ENCODE peak calls at places on chromosomes 13 and 19, in six cellular contexts. U is activated T-helper 1 cell treated with anti-CD3 and anti-CD28 coated beads, Interleukin-2, amount 50 U/mL, for 16 hours; I is astrocyte of the spinal cord; F is endodermal cell; H is uterus; P is amniotic stem cell. O is an unnamed sample.
A peak's percentile ranks its signal among the peaks of the same experiment; 100 is the strongest.

GRCh38 chr19:41939861-41940442 is 11.7 kb upstream of the ERFL start:
- DNase-seq in U (no peak), I (no peak), F (peak; percentile 81), H (no peak), P (no peak), O (no peak)

GRCh38 chr19:1307320-1307719 is 21.6 kb downstream of the EFNA2 start:
- DNase-seq in U (no peak), I (no peak), F (no peak), H (no peak), P (no peak), O (no peak)

GRCh38 chr13:110716235-110716505 is 2.7 kb downstream of the ING1 start:
- DNase-seq in U (no peak), I (peak; percentile 22), F (no peak), H (no peak), P (no peak), O (peak; percentile 74)

GRCh38 chr19:2274937-2275535 is 6.9 kb downstream of the PEAK3 start:
- DNase-seq in U (no peak), I (peak; percentile 53), F (peak; percentile 91), H (peak; percentile 67), P (no peak), O (peak; percentile 77)

GRCh38 chr19:5953680-5954213 is 24.2 kb downstream of the RANBP3 start:
- DNase-seq in U (no peak), I (peak; percentile 43), F (no peak), H (no peak), P (no peak), O (no peak)

GRCh38 chr13:60143775-60144174 is 20.0 kb downstream of the DIAPH3 start:
- DNase-seq in U (no peak), I (no peak), F (no peak), H (no peak), P (no peak), O (no peak)

GRCh38 chr19:21328402-21328801 is 808 bp downstream of the ZNF708 start:
- DNase-seq in U (no peak), I (no peak), F (peak; percentile 56), H (no peak), P (no peak), O (no peak)

GRCh38 chr19:47352095-47352494 is 3.0 kb downstream of the DHX34 start:
- DNase-seq in U (no peak), I (no peak), F (no peak), H (no peak), P (no peak), O (no peak)

GRCh38 chr19:34504809-34505291 is 23.3 kb downstream of the WTIP start:
- DNase-seq in U (no peak), I (no peak), F (no peak), H (no peak), P (no peak), O (no peak)

GRCh38 chr19:30338878-30339623 is 33.1 kb upstream of the ZNF536 start:
- DNase-seq in U (no peak), I (no peak), F (peak; percentile 25), H (no peak), P (no peak), O (no peak)

GRCh38 chr13:73754727-73755292 is 379.4 kb downstream of the KLF12 start:
- DNase-seq in U (no peak), I (peak; percentile 75), F (no peak), H (no peak), P (peak; percentile 13), O (no peak)

GRCh38 chr13:99322297-99323103 is 15.3 kb upstream of the GPR183 start:
- DNase-seq in U (no peak), I (peak; percentile 90), F (no peak), H (no peak), P (peak; percentile 49), O (no peak)

GRCh38 chr19:43622956-43623355 is 3.5 kb upstream of the ZNF428 start:
- DNase-seq in U (no peak), I (no peak), F (no peak), H (no peak), P (no peak), O (no peak)

GRCh38 chr19:3285647-3286176 is 61.3 kb downstream of the CELF5 start:
- DNase-seq in U (no peak), I (no peak), F (no peak), H (no peak), P (no peak), O (no peak)

GRCh38 chr19:50607874-50608785 is 31.6 kb downstream of the SYT3 start:
- DNase-seq in U (no peak), I (peak; percentile 24), F (peak; percentile 99), H (peak; percentile 39), P (no peak), O (peak; percentile 69)

GRCh38 chr13:101026736-101027398 is 352.3 kb upstream of the TMTC4 start:
- DNase-seq in U (no peak), I (no peak), F (no peak), H (no peak), P (no peak), O (no peak)

GRCh38 chr13:45331981-45332830 is 8.8 kb downstream of the TPT1 start:
- DNase-seq in U (no peak), I (peak; percentile 88), F (no peak), H (no peak), P (no peak), O (peak; percentile 77)

GRCh38 chr19:55173717-55174409 is 6.2 kb downstream of the SYT5 start:
- DNase-seq in U (no peak), I (peak; percentile 57), F (peak; percentile 97), H (peak; percentile 50), P (no peak), O (peak; percentile 70)

GRCh38 chr19:56109216-56109615 is 11.9 kb downstream of the ZNF787 start:
- DNase-seq in U (no peak), I (no peak), F (no peak), H (no peak), P (no peak), O (no peak)

GRCh38 chr19:507286-508203 is at the start of gene TPGS1:
- DNase-seq in U (peak; percentile 45), I (peak; percentile 75), F (peak; percentile 98), H (peak; percentile 71), P (peak; percentile 56), O (peak; percentile 70)

GRCh38 chr13:77300176-77301141 is 26.4 kb downstream of the MYCBP2 start:
- DNase-seq in U (no peak), I (peak; percentile 66), F (no peak), H (no peak), P (no peak), O (no peak)

GRCh38 chr19:6489278-6490061 is 7.9 kb upstream of the DENND1C start:
- DNase-seq in U (no peak), I (no peak), F (no peak), H (no peak), P (no peak), O (no peak)